ENCODE peak calls at places on chromosomes 12 and 14, in nine cellular contexts. P, B, Q, R, D, Z, A, K and Y are unnamed samples.

GRCh38 chr12:66025477-66025876 is 105.1 kb downstream of the LLPH start:
- DNase-seq in B (no peak), R (no peak), Z (no peak), Q (no peak), D (no peak), K (no peak), P (no peak), A (no peak), Y (no peak)

GRCh38 chr12:26699237-26699636 is 133.8 kb downstream of the ITPR2 start:
- DNase-seq in R (no peak), K (no peak), B (no peak), Q (peak; percentile 88), D (no peak), A (no peak), Z (no peak), P (no peak), Y (no peak)

GRCh38 chr14:63542231-63542999 is 762 bp downstream of the PPP2R5E start:
- DNase-seq in P (no peak), R (no peak), Z (peak; percentile 33), D (peak; percentile 82), Q (peak; percentile 15), K (peak; percentile 36), B (peak; percentile 62), A (peak; percentile 62), Y (no peak)

GRCh38 chr14:100386121-100386520 is 63.0 kb downstream of the SLC25A47 start:
- DNase-seq in Q (no peak), D (no peak), P (no peak), K (no peak), Z (no peak), B (no peak), A (no peak), R (no peak), Y (no peak)

GRCh38 chr12:57049890-57050289 is at the start of gene MYO1A:
- DNase-seq in B (no peak), K (peak; percentile 76), Z (no peak), Q (no peak), P (peak; percentile 22), D (no peak), A (no peak), R (no peak), Y (peak; percentile 34)

GRCh38 chr14:102316746-102317563 is 2.6 kb upstream of the ZNF839 start:
- DNase-seq in B (peak; percentile 93), R (peak; percentile 96), P (peak; percentile 93), Q (peak; percentile 91), A (peak; percentile 94), Z (peak; percentile 93), K (peak; percentile 94), D (peak; percentile 97), Y (peak; percentile 97)

GRCh38 chr14:56185991-56186390 is 67.8 kb downstream of the PELI2 start:
- DNase-seq in K (no peak), B (no peak), A (no peak), P (no peak), Q (no peak), D (peak; percentile 68), Z (no peak), R (no peak), Y (no peak)

GRCh38 chr14:90561031-90561430 is 164.2 kb downstream of the CALM1 start:
- DNase-seq in B (no peak), K (no peak), Z (no peak), Q (no peak), D (no peak), P (no peak), A (no peak), R (no peak), Y (no peak)

GRCh38 chr12:84653482-84653881 is 259.1 kb downstream of the SLC6A15 start:
- DNase-seq in K (no peak), Z (no peak), D (no peak), R (no peak), Q (no peak), P (no peak), A (no peak), B (no peak), Y (no peak)

GRCh38 chr14:24734917-24735500 is 101.0 kb upstream of the GZMB start:
- DNase-seq in A (no peak), B (peak; percentile 14), K (peak; percentile 33), R (no peak), Q (peak; percentile 58), D (no peak), Z (no peak), P (peak; percentile 61), Y (peak; percentile 30)

GRCh38 chr12:7797698-7798398 is 8.6 kb downstream of the NANOG start:
- DNase-seq in Z (no peak), R (no peak), D (no peak), A (no peak), K (no peak), P (no peak), B (no peak), Q (no peak), Y (peak; percentile 30)

GRCh38 chr12:14239935-14240872 is 125.3 kb upstream of the ATF7IP start:
- DNase-seq in D (no peak), A (peak; percentile 62), B (peak; percentile 33), R (no peak), P (no peak), Z (no peak), Q (peak; percentile 79), K (peak; percentile 50), Y (no peak)

GRCh38 chr12:14243941-14244340 is 121.5 kb upstream of the ATF7IP start:
- DNase-seq in B (no peak), K (no peak), A (no peak), Q (no peak), P (no peak), Z (no peak), D (no peak), R (no peak), Y (no peak)

GRCh38 chr12:14238224-14238792 is 127.2 kb upstream of the ATF7IP start:
- DNase-seq in B (no peak), D (no peak), R (no peak), K (no peak), P (peak; percentile 39), A (no peak), Q (peak; percentile 56), Z (no peak), Y (no peak)

GRCh38 chr12:14240873-14241220 is 124.6 kb upstream of the ATF7IP start:
- DNase-seq in Z (no peak), P (no peak), Q (no peak), K (no peak), R (no peak), A (no peak), B (no peak), D (no peak), Y (no peak)

DNA sequence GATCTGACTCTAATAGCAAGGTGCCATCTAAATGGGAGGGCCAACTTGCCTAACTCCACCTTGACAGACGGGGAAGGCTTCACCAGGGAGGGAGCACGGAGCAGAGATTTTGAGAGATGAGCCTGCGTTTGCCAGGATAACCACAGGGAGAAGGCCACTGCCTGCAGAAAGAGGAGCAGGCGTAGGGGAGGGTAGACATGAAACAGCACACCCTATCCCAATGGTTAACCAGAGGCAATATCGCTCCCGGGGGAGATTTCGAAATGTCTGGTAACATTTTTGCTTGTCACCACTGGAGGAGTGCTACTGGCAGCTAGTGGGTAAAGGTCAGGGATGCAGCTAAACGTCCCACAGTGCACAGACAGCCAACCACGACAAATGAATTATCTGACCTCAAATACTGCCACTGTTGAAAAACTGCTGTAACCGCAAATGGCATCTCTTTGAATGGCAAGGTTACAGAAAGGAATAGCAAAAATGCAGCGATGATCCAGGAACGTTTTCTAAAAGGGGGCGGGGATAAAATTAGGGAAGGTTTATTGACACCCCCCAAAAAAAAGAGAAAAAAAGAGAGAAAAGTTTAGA is 126.0 kb upstream of the ATF7IP start:
- DNase-seq in Q (peak; percentile 63), B (peak; percentile 45), D (no peak), Z (no peak), A (no peak), K (no peak), P (peak; percentile 47), R (no peak), Y (no peak)
- TF ChIP-seq CTCF in Q (peak; percentile 19), B (no peak), D (no peak), Z (no peak), A (peak; percentile 14), K (no peak), P (no peak), R (peak; percentile 27), Y (no peak)

DNA sequence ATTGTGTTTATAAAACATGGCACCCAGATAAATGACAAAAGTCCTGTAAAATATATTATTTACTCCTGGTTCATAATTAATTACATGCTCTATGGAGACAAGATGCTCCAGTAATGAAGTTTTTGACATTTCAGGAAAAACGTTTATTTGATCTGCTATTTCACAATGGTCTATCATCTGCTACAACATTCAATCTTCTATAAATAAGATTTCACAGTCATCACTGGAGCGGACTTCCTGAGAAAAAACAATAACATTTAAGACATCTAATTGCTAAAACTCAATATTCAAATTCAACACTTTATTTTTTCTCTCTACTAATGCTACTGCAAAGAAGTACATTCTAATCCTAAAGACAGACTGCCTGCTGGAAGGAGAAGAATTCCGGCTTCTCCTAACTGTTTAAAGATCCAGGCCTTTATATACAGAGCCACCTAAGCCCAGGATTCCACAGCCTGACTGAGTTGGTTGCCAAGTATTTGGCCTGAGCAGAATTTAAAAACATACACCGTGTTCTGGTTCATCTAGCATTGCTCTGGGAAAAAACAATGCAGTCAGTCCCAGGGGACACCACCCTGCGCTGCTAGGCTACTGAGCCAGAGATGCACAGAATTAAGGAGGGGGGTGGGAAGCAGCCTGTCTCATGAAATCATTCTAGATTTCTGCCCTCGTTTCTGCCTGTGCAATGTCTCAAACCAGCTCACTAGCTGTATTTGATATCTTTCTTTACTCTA is 58.0 kb downstream of the TMTC1 start:
- DNase-seq in D (no peak), B (peak; percentile 26), A (no peak), P (no peak), R (no peak), Q (no peak), K (peak; percentile 19), Z (no peak), Y (no peak)
- H3K4me3 ChIP-seq in D (no peak overlapping the region), B (no peak overlapping the region), A (no peak overlapping the region), P (no peak overlapping the region), R (no peak overlapping the region), Q (no peak overlapping the region), K (no peak overlapping the region), Z (no peak overlapping the region), Y (no peak overlapping the region)

DNA sequence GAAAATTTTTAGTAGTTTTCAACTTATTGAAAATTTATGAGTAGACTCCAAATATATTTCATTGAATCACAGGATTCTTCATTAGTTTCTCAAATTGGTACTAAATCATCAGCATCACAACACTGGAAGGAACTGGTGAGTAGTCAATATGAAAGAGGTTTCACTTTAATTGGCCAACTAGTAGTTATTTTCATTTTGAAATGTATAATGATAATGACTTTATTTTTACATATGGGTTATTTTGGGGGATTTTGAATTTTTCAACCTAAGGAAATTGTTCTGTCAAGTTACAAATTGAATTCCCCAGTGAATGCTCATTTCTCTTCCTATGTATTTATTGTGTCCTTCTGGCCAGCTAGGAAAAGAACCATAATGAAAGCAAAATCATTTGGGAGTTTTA is 174.1 kb upstream of the ATP2B1 start:
- DNase-seq in R (no peak), Q (no peak), B (no peak), Z (no peak), D (no peak), A (no peak), P (no peak), K (no peak), Y (no peak)
- H3K27ac ChIP-seq in R (no peak overlapping the region), Q (no peak overlapping the region), B (no peak overlapping the region), Z (no peak overlapping the region), D (no peak overlapping the region), A (no peak overlapping the region), P (no peak overlapping the region), K (no peak overlapping the region), Y (no peak overlapping the region)

DNA sequence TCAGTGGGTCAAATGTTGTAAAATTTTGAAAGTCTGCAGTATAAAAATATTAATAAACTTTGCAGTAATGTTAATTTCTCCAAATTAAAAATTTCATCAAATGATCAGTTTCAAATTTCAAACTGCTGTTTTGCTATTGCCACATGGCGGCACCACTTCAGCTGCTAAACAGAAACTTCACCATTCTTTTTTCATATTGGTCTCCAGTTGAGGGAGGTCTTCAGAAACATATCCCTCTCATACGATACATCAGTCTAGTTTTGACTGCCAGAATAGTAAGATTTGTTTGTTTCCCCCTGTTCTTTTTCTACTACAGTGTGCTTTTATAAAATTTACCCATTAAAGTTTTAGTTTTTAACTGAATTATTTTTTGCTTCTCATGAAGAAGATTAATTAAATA is 4.2 kb upstream of the TRHDE start:
- DNase-seq in Q (peak; percentile 52), K (no peak), A (no peak), D (no peak), P (peak; percentile 11), R (no peak), B (no peak), Z (no peak), Y (no peak)
- TF ChIP-seq CTCF in Q (peak; percentile 81), K (no peak), A (no peak), D (no peak), P (peak; percentile 31), R (peak; percentile 7), B (peak; percentile 43), Z (no peak), Y (no peak)